ENCODE peak calls at places on chromosomes 2 and 18, in nine cellular contexts. One of them, this sample, is unnamed.

GRCh38 chr2:102141915-102142828 is at the start of gene IL1R1:
- DNase-seq in stimulated activated CD8-positive, alpha-beta memory T cell treated with anti-CD3 and anti-CD28 coated beads, Interleukin-15, amount 100 ng/mL, for 24 hours: no peak
- DNase-seq in Panc1: no peak
- DNase-seq in GM03348: peak; percentile 96
- DNase-seq in aorta: peak; percentile 95
- DNase-seq in left ventricle myocardium superior: peak; percentile 92
- DNase-seq in activated CD8-positive, alpha-beta memory T cell treated with anti-CD3 and anti-CD28 coated beads for 24 hours: no peak
- DNase-seq in NCI-H1092 treated with DMSO at 0.1 percent for 48 hours: no peak
- DNase-seq in GM13977: peak; percentile 56
- DNase-seq in this sample: no peak

GRCh38 chr2:134269986-134270735 is 16.3 kb downstream of the MGAT5 start:
- DNase-seq in stimulated activated CD8-positive, alpha-beta memory T cell treated with anti-CD3 and anti-CD28 coated beads, Interleukin-15, amount 100 ng/mL, for 24 hours: no peak
- DNase-seq in Panc1: no peak
- DNase-seq in GM03348: no peak
- DNase-seq in aorta: no peak
- DNase-seq in left ventricle myocardium superior: no peak
- DNase-seq in activated CD8-positive, alpha-beta memory T cell treated with anti-CD3 and anti-CD28 coated beads for 24 hours: no peak
- DNase-seq in NCI-H1092 treated with DMSO at 0.1 percent for 48 hours: no peak
- DNase-seq in GM13977: no peak
- DNase-seq in this sample: no peak

GRCh38 chr2:146869328-146869727 is 975.5 kb upstream of the ACVR2A start:
- DNase-seq in stimulated activated CD8-positive, alpha-beta memory T cell treated with anti-CD3 and anti-CD28 coated beads, Interleukin-15, amount 100 ng/mL, for 24 hours: no peak
- DNase-seq in Panc1: no peak
- DNase-seq in GM03348: no peak
- DNase-seq in aorta: no peak
- DNase-seq in left ventricle myocardium superior: no peak
- DNase-seq in activated CD8-positive, alpha-beta memory T cell treated with anti-CD3 and anti-CD28 coated beads for 24 hours: no peak
- DNase-seq in NCI-H1092 treated with DMSO at 0.1 percent for 48 hours: no peak
- DNase-seq in GM13977: no peak
- DNase-seq in this sample: no peak

GRCh38 chr2:217164008-217164407 is 304.1 kb upstream of the TNP1 start:
- DNase-seq in stimulated activated CD8-positive, alpha-beta memory T cell treated with anti-CD3 and anti-CD28 coated beads, Interleukin-15, amount 100 ng/mL, for 24 hours: no peak
- DNase-seq in Panc1: no peak
- DNase-seq in GM03348: no peak
- DNase-seq in aorta: no peak
- DNase-seq in left ventricle myocardium superior: no peak
- DNase-seq in activated CD8-positive, alpha-beta memory T cell treated with anti-CD3 and anti-CD28 coated beads for 24 hours: no peak
- DNase-seq in NCI-H1092 treated with DMSO at 0.1 percent for 48 hours: no peak
- DNase-seq in GM13977: no peak
- DNase-seq in this sample: no peak

GRCh38 chr2:52260904-52261303 is 1229.0 kb upstream of the NRXN1 start:
- DNase-seq in stimulated activated CD8-positive, alpha-beta memory T cell treated with anti-CD3 and anti-CD28 coated beads, Interleukin-15, amount 100 ng/mL, for 24 hours: no peak
- DNase-seq in Panc1: no peak
- DNase-seq in GM03348: peak; percentile 13
- DNase-seq in aorta: no peak
- DNase-seq in left ventricle myocardium superior: no peak
- DNase-seq in activated CD8-positive, alpha-beta memory T cell treated with anti-CD3 and anti-CD28 coated beads for 24 hours: no peak
- DNase-seq in NCI-H1092 treated with DMSO at 0.1 percent for 48 hours: peak; percentile 20
- DNase-seq in GM13977: no peak
- DNase-seq in this sample: no peak

GRCh38 chr2:41949091-41949490 is 98.7 kb upstream of the PKDCC start:
- DNase-seq in stimulated activated CD8-positive, alpha-beta memory T cell treated with anti-CD3 and anti-CD28 coated beads, Interleukin-15, amount 100 ng/mL, for 24 hours: no peak
- DNase-seq in Panc1: no peak
- DNase-seq in GM03348: no peak
- DNase-seq in aorta: no peak
- DNase-seq in left ventricle myocardium superior: no peak
- DNase-seq in activated CD8-positive, alpha-beta memory T cell treated with anti-CD3 and anti-CD28 coated beads for 24 hours: no peak
- DNase-seq in NCI-H1092 treated with DMSO at 0.1 percent for 48 hours: no peak
- DNase-seq in GM13977: no peak
- DNase-seq in this sample: no peak

GRCh38 chr2:197286805-197287595 is 23.6 kb downstream of the ANKRD44 start:
- DNase-seq in stimulated activated CD8-positive, alpha-beta memory T cell treated with anti-CD3 and anti-CD28 coated beads, Interleukin-15, amount 100 ng/mL, for 24 hours: no peak
- DNase-seq in Panc1: peak; percentile 90
- DNase-seq in GM03348: peak; percentile 89
- DNase-seq in aorta: no peak
- DNase-seq in left ventricle myocardium superior: no peak
- DNase-seq in activated CD8-positive, alpha-beta memory T cell treated with anti-CD3 and anti-CD28 coated beads for 24 hours: no peak
- DNase-seq in NCI-H1092 treated with DMSO at 0.1 percent for 48 hours: no peak
- DNase-seq in GM13977: peak; percentile 55
- DNase-seq in this sample: peak; percentile 41

GRCh38 chr2:227853204-227853629 is 18.2 kb upstream of the DAW1 start:
- DNase-seq in stimulated activated CD8-positive, alpha-beta memory T cell treated with anti-CD3 and anti-CD28 coated beads, Interleukin-15, amount 100 ng/mL, for 24 hours: no peak
- DNase-seq in Panc1: no peak
- DNase-seq in GM03348: peak; percentile 55
- DNase-seq in aorta: no peak
- DNase-seq in left ventricle myocardium superior: no peak
- DNase-seq in activated CD8-positive, alpha-beta memory T cell treated with anti-CD3 and anti-CD28 coated beads for 24 hours: no peak
- DNase-seq in NCI-H1092 treated with DMSO at 0.1 percent for 48 hours: peak; percentile 64
- DNase-seq in GM13977: no peak
- DNase-seq in this sample: no peak

GRCh38 chr2:3628800-3629199 is 29.2 kb upstream of the ALLC start:
- DNase-seq in stimulated activated CD8-positive, alpha-beta memory T cell treated with anti-CD3 and anti-CD28 coated beads, Interleukin-15, amount 100 ng/mL, for 24 hours: no peak
- DNase-seq in Panc1: no peak
- DNase-seq in GM03348: no peak
- DNase-seq in aorta: peak; percentile 64
- DNase-seq in left ventricle myocardium superior: no peak
- DNase-seq in activated CD8-positive, alpha-beta memory T cell treated with anti-CD3 and anti-CD28 coated beads for 24 hours: no peak
- DNase-seq in NCI-H1092 treated with DMSO at 0.1 percent for 48 hours: peak; percentile 42
- DNase-seq in GM13977: no peak
- DNase-seq in this sample: peak; percentile 19

GRCh38 chr2:85468704-85469349 is 50.3 kb downstream of the SH2D6 start:
- DNase-seq in stimulated activated CD8-positive, alpha-beta memory T cell treated with anti-CD3 and anti-CD28 coated beads, Interleukin-15, amount 100 ng/mL, for 24 hours: no peak
- DNase-seq in Panc1: no peak
- DNase-seq in GM03348: peak; percentile 67
- DNase-seq in aorta: no peak
- DNase-seq in left ventricle myocardium superior: no peak
- DNase-seq in activated CD8-positive, alpha-beta memory T cell treated with anti-CD3 and anti-CD28 coated beads for 24 hours: no peak
- DNase-seq in NCI-H1092 treated with DMSO at 0.1 percent for 48 hours: peak; percentile 3
- DNase-seq in GM13977: no peak
- DNase-seq in this sample: no peak

GRCh38 chr18:49612515-49613033 is 50.7 kb downstream of the LIPG start:
- DNase-seq in stimulated activated CD8-positive, alpha-beta memory T cell treated with anti-CD3 and anti-CD28 coated beads, Interleukin-15, amount 100 ng/mL, for 24 hours: no peak
- DNase-seq in Panc1: no peak
- DNase-seq in GM03348: no peak
- DNase-seq in aorta: no peak
- DNase-seq in left ventricle myocardium superior: no peak
- DNase-seq in activated CD8-positive, alpha-beta memory T cell treated with anti-CD3 and anti-CD28 coated beads for 24 hours: no peak
- DNase-seq in NCI-H1092 treated with DMSO at 0.1 percent for 48 hours: no peak
- DNase-seq in GM13977: peak; percentile 44
- DNase-seq in this sample: no peak

GRCh38 chr18:30465131-30465530 is 577.4 kb downstream of the DSC3 start:
- DNase-seq in stimulated activated CD8-positive, alpha-beta memory T cell treated with anti-CD3 and anti-CD28 coated beads, Interleukin-15, amount 100 ng/mL, for 24 hours: no peak
- DNase-seq in Panc1: no peak
- DNase-seq in GM03348: no peak
- DNase-seq in aorta: no peak
- DNase-seq in left ventricle myocardium superior: no peak
- DNase-seq in activated CD8-positive, alpha-beta memory T cell treated with anti-CD3 and anti-CD28 coated beads for 24 hours: no peak
- DNase-seq in NCI-H1092 treated with DMSO at 0.1 percent for 48 hours: no peak
- DNase-seq in GM13977: no peak
- DNase-seq in this sample: no peak

GRCh38 chr2:219056176-219056895 is 4.4 kb downstream of the IHH start:
- DNase-seq in stimulated activated CD8-positive, alpha-beta memory T cell treated with anti-CD3 and anti-CD28 coated beads, Interleukin-15, amount 100 ng/mL, for 24 hours: no peak
- DNase-seq in Panc1: no peak
- DNase-seq in GM03348: no peak
- DNase-seq in aorta: no peak
- DNase-seq in left ventricle myocardium superior: no peak
- DNase-seq in activated CD8-positive, alpha-beta memory T cell treated with anti-CD3 and anti-CD28 coated beads for 24 hours: no peak
- DNase-seq in NCI-H1092 treated with DMSO at 0.1 percent for 48 hours: no peak
- DNase-seq in GM13977: no peak
- DNase-seq in this sample: no peak